ENCODE peak calls at places on chromosomes 1 and 21, in ten cellular contexts. One of them, this sample, is unnamed.

GRCh38 chr21:37829043-37829442 is 87.2 kb downstream of the KCNJ6 start:
- DNase-seq in breast epithelium: no peak
- DNase-seq in pancreas: no peak
- DNase-seq in mammary epithelial cell: no peak
- DNase-seq in AG09319: no peak
- DNase-seq in WTC11: no peak
- DNase-seq in prostate gland: no peak
- DNase-seq in colonic mucosa: peak; percentile 44
- DNase-seq in GM13976: no peak
- DNase-seq in cardiac fibroblast: no peak
- DNase-seq in this sample: peak; percentile 21

GRCh38 chr1:159712080-159712479 is 2.3 kb downstream of the CRP start:
- DNase-seq in breast epithelium: no peak
- DNase-seq in pancreas: no peak
- DNase-seq in mammary epithelial cell: no peak
- DNase-seq in AG09319: no peak
- DNase-seq in WTC11: no peak
- DNase-seq in prostate gland: no peak
- DNase-seq in colonic mucosa: no peak
- DNase-seq in GM13976: no peak
- DNase-seq in cardiac fibroblast: no peak
- DNase-seq in this sample: no peak

GRCh38 chr21:35257413-35257812 is 208.3 kb upstream of the RUNX1 start:
- DNase-seq in breast epithelium: no peak
- DNase-seq in pancreas: peak; percentile 23
- DNase-seq in mammary epithelial cell: peak; percentile 95
- DNase-seq in AG09319: peak; percentile 71
- DNase-seq in WTC11: no peak
- DNase-seq in prostate gland: peak; percentile 44
- DNase-seq in colonic mucosa: peak; percentile 51
- DNase-seq in GM13976: no peak
- DNase-seq in cardiac fibroblast: peak; percentile 97
- DNase-seq in this sample: no peak

GRCh38 chr1:211133393-211133840 is 531 bp downstream of the KCNH1 start:
- DNase-seq in breast epithelium: no peak
- DNase-seq in pancreas: no peak
- DNase-seq in mammary epithelial cell: peak; percentile 6
- DNase-seq in AG09319: no peak
- DNase-seq in WTC11: peak; percentile 41
- DNase-seq in prostate gland: no peak
- DNase-seq in colonic mucosa: no peak
- DNase-seq in GM13976: peak; percentile 30
- DNase-seq in cardiac fibroblast: no peak
- DNase-seq in this sample: peak; percentile 36

GRCh38 chr1:60342569-60342968 is 269.0 kb upstream of the C1orf87 start:
- DNase-seq in breast epithelium: no peak
- DNase-seq in pancreas: no peak
- DNase-seq in mammary epithelial cell: no peak
- DNase-seq in AG09319: no peak
- DNase-seq in WTC11: no peak
- DNase-seq in prostate gland: no peak
- DNase-seq in colonic mucosa: no peak
- DNase-seq in GM13976: no peak
- DNase-seq in cardiac fibroblast: no peak
- DNase-seq in this sample: no peak

GRCh38 chr1:201294876-201295275 is 11.6 kb downstream of the PKP1 start:
- DNase-seq in breast epithelium: no peak
- DNase-seq in pancreas: no peak
- DNase-seq in mammary epithelial cell: no peak
- DNase-seq in AG09319: no peak
- DNase-seq in WTC11: no peak
- DNase-seq in prostate gland: no peak
- DNase-seq in colonic mucosa: no peak
- DNase-seq in GM13976: no peak
- DNase-seq in cardiac fibroblast: no peak
- DNase-seq in this sample: no peak

GRCh38 chr1:108027389-108027788 is 62.4 kb upstream of the VAV3 start:
- DNase-seq in breast epithelium: no peak
- DNase-seq in pancreas: no peak
- DNase-seq in mammary epithelial cell: no peak
- DNase-seq in AG09319: no peak
- DNase-seq in WTC11: no peak
- DNase-seq in prostate gland: no peak
- DNase-seq in colonic mucosa: no peak
- DNase-seq in GM13976: no peak
- DNase-seq in cardiac fibroblast: no peak
- DNase-seq in this sample: no peak

GRCh38 chr1:222616535-222616934 is 1.4 kb upstream of the MIA3 start:
- DNase-seq in breast epithelium: no peak
- DNase-seq in pancreas: peak; percentile 60
- DNase-seq in mammary epithelial cell: peak; percentile 20
- DNase-seq in AG09319: peak; percentile 86
- DNase-seq in WTC11: no peak
- DNase-seq in prostate gland: no peak
- DNase-seq in colonic mucosa: no peak
- DNase-seq in GM13976: no peak
- DNase-seq in cardiac fibroblast: peak; percentile 89
- DNase-seq in this sample: no peak

GRCh38 chr1:10389271-10389973 is 9.4 kb upstream of the PGD start:
- DNase-seq in breast epithelium: no peak
- DNase-seq in pancreas: peak; percentile 9
- DNase-seq in mammary epithelial cell: no peak
- DNase-seq in AG09319: no peak
- DNase-seq in WTC11: no peak
- DNase-seq in prostate gland: no peak
- DNase-seq in colonic mucosa: no peak
- DNase-seq in GM13976: no peak
- DNase-seq in cardiac fibroblast: no peak
- DNase-seq in this sample: no peak

GRCh38 chr1:10386761-10387482 is 11.9 kb upstream of the PGD start:
- DNase-seq in breast epithelium: no peak
- DNase-seq in pancreas: no peak
- DNase-seq in mammary epithelial cell: no peak
- DNase-seq in AG09319: no peak
- DNase-seq in WTC11: no peak
- DNase-seq in prostate gland: no peak
- DNase-seq in colonic mucosa: no peak
- DNase-seq in GM13976: no peak
- DNase-seq in cardiac fibroblast: no peak
- DNase-seq in this sample: no peak

GRCh38 chr1:10384219-10384618 is 14.6 kb upstream of the PGD start:
- DNase-seq in breast epithelium: no peak
- DNase-seq in pancreas: no peak
- DNase-seq in mammary epithelial cell: no peak
- DNase-seq in AG09319: no peak
- DNase-seq in WTC11: no peak
- DNase-seq in prostate gland: no peak
- DNase-seq in colonic mucosa: no peak
- DNase-seq in GM13976: no peak
- DNase-seq in cardiac fibroblast: no peak
- DNase-seq in this sample: no peak

GRCh38 chr1:10388387-10388715 is 10.5 kb upstream of the PGD start:
- DNase-seq in breast epithelium: no peak
- DNase-seq in pancreas: no peak
- DNase-seq in mammary epithelial cell: no peak
- DNase-seq in AG09319: no peak
- DNase-seq in WTC11: no peak
- DNase-seq in prostate gland: no peak
- DNase-seq in colonic mucosa: peak; percentile 44
- DNase-seq in GM13976: no peak
- DNase-seq in cardiac fibroblast: no peak
- DNase-seq in this sample: no peak

DNA sequence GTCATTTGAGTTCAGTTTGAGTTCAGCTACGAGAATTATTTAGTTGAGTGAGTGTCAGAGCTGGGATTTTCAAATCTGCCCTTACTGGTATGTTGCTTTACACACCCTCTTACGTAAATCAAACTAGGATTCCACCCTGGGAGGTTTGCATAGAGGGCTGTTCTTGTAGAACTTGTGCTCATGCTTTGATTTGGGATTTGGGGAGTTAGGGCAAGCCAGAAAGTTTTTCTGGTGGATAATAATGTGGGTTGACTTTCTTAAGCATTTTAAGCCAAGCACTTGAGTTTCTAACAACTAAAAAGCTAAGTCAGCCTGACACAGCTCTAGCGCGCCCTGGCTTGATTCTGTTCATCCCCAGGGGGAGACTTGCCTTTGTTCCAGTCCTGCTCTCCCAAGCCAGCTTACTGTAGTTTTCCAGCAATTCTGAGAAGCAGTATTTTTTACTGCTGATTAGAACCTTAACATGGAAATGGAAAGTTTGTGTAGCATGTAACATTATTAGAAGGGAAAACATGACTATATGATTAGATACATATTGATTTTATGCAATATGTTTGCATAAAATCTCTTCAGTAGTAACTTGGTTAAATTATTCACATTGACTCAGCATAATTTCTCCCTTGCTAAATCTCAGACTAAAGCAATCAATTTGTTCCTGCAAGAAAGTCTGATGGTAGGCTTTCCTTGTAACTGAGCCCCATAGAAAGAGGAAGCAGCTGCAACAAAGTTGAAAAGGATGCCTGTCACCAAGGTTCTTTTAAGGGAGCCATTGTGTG is 11.1 kb upstream of the PGD start:
- DNase-seq in breast epithelium: no peak
- DNase-seq in pancreas: no peak
- DNase-seq in mammary epithelial cell: peak; percentile 41
- DNase-seq in AG09319: peak; percentile 42
- DNase-seq in WTC11: no peak
- DNase-seq in prostate gland: no peak
- DNase-seq in colonic mucosa: no peak
- DNase-seq in GM13976: peak; percentile 50
- DNase-seq in cardiac fibroblast: peak; percentile 66
- DNase-seq in this sample: no peak
- TF ChIP-seq CTCF in breast epithelium: no peak
- TF ChIP-seq CTCF in pancreas: no peak
- TF ChIP-seq CTCF in mammary epithelial cell: no peak
- TF ChIP-seq CTCF in AG09319: peak; percentile 14
- TF ChIP-seq CTCF in WTC11: no peak
- TF ChIP-seq CTCF in prostate gland: no peak
- TF ChIP-seq CTCF in colonic mucosa: no peak
- TF ChIP-seq CTCF in GM13976: no peak
- TF ChIP-seq CTCF in cardiac fibroblast: no peak
- TF ChIP-seq CTCF in this sample: no peak

GRCh38 chr1:150149490-150150453 is at the start of gene PLEKHO1:
- DNase-seq in breast epithelium: peak; percentile 71
- DNase-seq in pancreas: peak; percentile 50
- DNase-seq in mammary epithelial cell: peak; percentile 71
- DNase-seq in AG09319: peak; percentile 49
- DNase-seq in WTC11: peak; percentile 60
- DNase-seq in prostate gland: peak; percentile 73
- DNase-seq in colonic mucosa: peak; percentile 73
- DNase-seq in GM13976: peak; percentile 86
- DNase-seq in cardiac fibroblast: peak; percentile 82
- DNase-seq in this sample: peak; percentile 75
- TF ChIP-seq CTCF in breast epithelium: no peak
- TF ChIP-seq CTCF in pancreas: no peak
- TF ChIP-seq CTCF in mammary epithelial cell: no peak
- TF ChIP-seq CTCF in AG09319: no peak
- TF ChIP-seq CTCF in WTC11: no peak
- TF ChIP-seq CTCF in prostate gland: no peak
- TF ChIP-seq CTCF in colonic mucosa: no peak
- TF ChIP-seq CTCF in GM13976: no peak
- TF ChIP-seq CTCF in cardiac fibroblast: no peak
- TF ChIP-seq CTCF in this sample: no peak

GRCh38 chr1:224457782-224458144 is 23.2 kb upstream of the WDR26 start:
- DNase-seq in breast epithelium: no peak
- DNase-seq in pancreas: no peak
- DNase-seq in mammary epithelial cell: no peak
- DNase-seq in AG09319: no peak
- DNase-seq in WTC11: no peak
- DNase-seq in prostate gland: no peak
- DNase-seq in colonic mucosa: no peak
- DNase-seq in GM13976: no peak
- DNase-seq in cardiac fibroblast: no peak
- DNase-seq in this sample: no peak
- TF ChIP-seq CTCF in breast epithelium: no peak
- TF ChIP-seq CTCF in pancreas: no peak
- TF ChIP-seq CTCF in mammary epithelial cell: no peak
- TF ChIP-seq CTCF in AG09319: no peak
- TF ChIP-seq CTCF in WTC11: no peak
- TF ChIP-seq CTCF in prostate gland: no peak
- TF ChIP-seq CTCF in colonic mucosa: no peak
- TF ChIP-seq CTCF in GM13976: no peak
- TF ChIP-seq CTCF in cardiac fibroblast: no peak
- TF ChIP-seq CTCF in this sample: no peak

GRCh38 chr1:94001397-94002045 is 92.3 kb upstream of the GCLM start:
- DNase-seq in breast epithelium: no peak
- DNase-seq in pancreas: no peak
- DNase-seq in mammary epithelial cell: no peak
- DNase-seq in AG09319: no peak
- DNase-seq in WTC11: no peak
- DNase-seq in prostate gland: no peak
- DNase-seq in colonic mucosa: no peak
- DNase-seq in GM13976: no peak
- DNase-seq in cardiac fibroblast: peak; percentile 25
- DNase-seq in this sample: no peak

GRCh38 chr1:94002046-94002787 is 93.0 kb upstream of the GCLM start:
- DNase-seq in breast epithelium: no peak
- DNase-seq in pancreas: no peak
- DNase-seq in mammary epithelial cell: no peak
- DNase-seq in AG09319: no peak
- DNase-seq in WTC11: no peak
- DNase-seq in prostate gland: no peak
- DNase-seq in colonic mucosa: no peak
- DNase-seq in GM13976: no peak
- DNase-seq in cardiac fibroblast: no peak
- DNase-seq in this sample: no peak

GRCh38 chr1:94000531-94001282 is 91.5 kb upstream of the GCLM start:
- DNase-seq in breast epithelium: no peak
- DNase-seq in pancreas: no peak
- DNase-seq in mammary epithelial cell: no peak
- DNase-seq in AG09319: no peak
- DNase-seq in WTC11: no peak
- DNase-seq in prostate gland: no peak
- DNase-seq in colonic mucosa: no peak
- DNase-seq in GM13976: no peak
- DNase-seq in cardiac fibroblast: no peak
- DNase-seq in this sample: no peak

GRCh38 chr1:93997756-93998155 is 88.5 kb upstream of the GCLM start:
- DNase-seq in breast epithelium: no peak
- DNase-seq in pancreas: no peak
- DNase-seq in mammary epithelial cell: no peak
- DNase-seq in AG09319: no peak
- DNase-seq in WTC11: no peak
- DNase-seq in prostate gland: no peak
- DNase-seq in colonic mucosa: no peak
- DNase-seq in GM13976: no peak
- DNase-seq in cardiac fibroblast: no peak
- DNase-seq in this sample: no peak

DNA sequence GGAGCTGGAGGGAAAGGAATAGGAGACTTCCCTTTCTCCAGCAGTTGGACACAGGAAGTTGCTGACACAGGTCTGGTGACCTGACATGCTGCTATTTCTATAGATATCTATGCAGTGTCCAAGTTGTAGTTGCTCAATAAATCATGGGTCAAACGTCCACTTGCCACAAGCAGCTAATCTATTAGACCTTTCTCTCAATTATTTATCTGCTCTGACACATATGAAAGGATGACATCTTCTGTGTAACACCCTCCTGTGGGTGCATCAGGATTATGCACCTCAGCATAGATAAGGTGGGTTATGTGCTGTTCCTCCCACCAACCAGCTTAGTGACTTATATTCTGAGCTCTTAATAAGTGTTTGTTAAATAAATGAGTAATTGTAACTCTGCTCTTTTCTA is 90.6 kb upstream of the GCLM start:
- DNase-seq in breast epithelium: no peak
- DNase-seq in pancreas: no peak
- DNase-seq in mammary epithelial cell: no peak
- DNase-seq in AG09319: no peak
- DNase-seq in WTC11: no peak
- DNase-seq in prostate gland: no peak
- DNase-seq in colonic mucosa: no peak
- DNase-seq in GM13976: no peak
- DNase-seq in cardiac fibroblast: no peak
- DNase-seq in this sample: no peak
- TF ChIP-seq CTCF in breast epithelium: no peak
- TF ChIP-seq CTCF in pancreas: no peak
- TF ChIP-seq CTCF in mammary epithelial cell: no peak
- TF ChIP-seq CTCF in AG09319: no peak
- TF ChIP-seq CTCF in WTC11: no peak
- TF ChIP-seq CTCF in prostate gland: no peak
- TF ChIP-seq CTCF in colonic mucosa: no peak
- TF ChIP-seq CTCF in GM13976: no peak
- TF ChIP-seq CTCF in cardiac fibroblast: no peak
- TF ChIP-seq CTCF in this sample: no peak